ENCODE peak calls at places on chromosomes 12 and 14, in nine cellular contexts. One of them, this sample, is unnamed.

GRCh38 chr14:103151270-103151933 is 28.1 kb downstream of the TNFAIP2 start:
- DNase-seq in cardiac muscle cell: no peak
- DNase-seq in epithelial cell of proximal tubule: no peak
- DNase-seq in transverse colon: no peak
- DNase-seq in OCI-LY7: no peak
- DNase-seq in A549: no peak
- DNase-seq in AG04450: no peak
- DNase-seq in IMR-90: no peak
- DNase-seq in CD8-positive, alpha-beta T cell: no peak
- DNase-seq in this sample: no peak

GRCh38 chr14:59321184-59321952 is 132.9 kb downstream of the DAAM1 start:
- DNase-seq in transverse colon: no peak
- DNase-seq in A549: no peak
- DNase-seq in AG04450: no peak
- DNase-seq in epithelial cell of proximal tubule: no peak
- DNase-seq in OCI-LY7: no peak
- DNase-seq in CD8-positive, alpha-beta T cell: no peak
- DNase-seq in IMR-90: peak
- DNase-seq in cardiac muscle cell: peak
- DNase-seq in this sample: peak

GRCh38 chr12:108833355-108833733 is 24.0 kb downstream of the SSH1 start:
- DNase-seq in cardiac muscle cell: peak
- DNase-seq in epithelial cell of proximal tubule: no peak
- DNase-seq in IMR-90: peak
- DNase-seq in A549: peak
- DNase-seq in CD8-positive, alpha-beta T cell: no peak
- DNase-seq in OCI-LY7: no peak
- DNase-seq in AG04450: no peak
- DNase-seq in transverse colon: no peak
- DNase-seq in this sample: peak

GRCh38 chr14:99229654-99230215 is 42.3 kb downstream of the BCL11B start:
- DNase-seq in A549: no peak
- DNase-seq in CD8-positive, alpha-beta T cell: peak
- DNase-seq in IMR-90: no peak
- DNase-seq in cardiac muscle cell: no peak
- DNase-seq in transverse colon: no peak
- DNase-seq in AG04450: no peak
- DNase-seq in OCI-LY7: no peak
- DNase-seq in epithelial cell of proximal tubule: no peak
- DNase-seq in this sample: no peak

GRCh38 chr14:54025661-54026060 is 69.0 kb upstream of the BMP4 start:
- DNase-seq in AG04450: no peak
- DNase-seq in IMR-90: peak
- DNase-seq in A549: peak
- DNase-seq in epithelial cell of proximal tubule: peak
- DNase-seq in CD8-positive, alpha-beta T cell: no peak
- DNase-seq in transverse colon: no peak
- DNase-seq in cardiac muscle cell: no peak
- DNase-seq in OCI-LY7: peak
- DNase-seq in this sample: peak

GRCh38 chr14:56189306-56189705 is 71.1 kb downstream of the PELI2 start:
- DNase-seq in A549: peak
- DNase-seq in epithelial cell of proximal tubule: peak
- DNase-seq in IMR-90: peak
- DNase-seq in OCI-LY7: no peak
- DNase-seq in cardiac muscle cell: no peak
- DNase-seq in transverse colon: no peak
- DNase-seq in CD8-positive, alpha-beta T cell: no peak
- DNase-seq in AG04450: peak
- DNase-seq in this sample: peak

GRCh38 chr12:104521731-104522130 is 65.0 kb downstream of the CHST11 start:
- DNase-seq in OCI-LY7: no peak
- DNase-seq in CD8-positive, alpha-beta T cell: no peak
- DNase-seq in cardiac muscle cell: no peak
- DNase-seq in IMR-90: peak
- DNase-seq in A549: no peak
- DNase-seq in transverse colon: no peak
- DNase-seq in AG04450: no peak
- DNase-seq in epithelial cell of proximal tubule: no peak
- DNase-seq in this sample: no peak

GRCh38 chr14:32507029-32507984 is 178.2 kb downstream of the AKAP6 start:
- DNase-seq in OCI-LY7: no peak
- DNase-seq in AG04450: peak
- DNase-seq in transverse colon: no peak
- DNase-seq in epithelial cell of proximal tubule: peak
- DNase-seq in CD8-positive, alpha-beta T cell: no peak
- DNase-seq in A549: peak
- DNase-seq in IMR-90: peak
- DNase-seq in cardiac muscle cell: no peak
- DNase-seq in this sample: peak

GRCh38 chr14:101037021-101037817 is 133.7 kb upstream of the RTL1 start:
- DNase-seq in cardiac muscle cell: no peak
- DNase-seq in AG04450: no peak
- DNase-seq in epithelial cell of proximal tubule: no peak
- DNase-seq in IMR-90: no peak
- DNase-seq in A549: no peak
- DNase-seq in CD8-positive, alpha-beta T cell: no peak
- DNase-seq in transverse colon: no peak
- DNase-seq in OCI-LY7: no peak
- DNase-seq in this sample: no peak

GRCh38 chr12:52836042-52836466 is 1.9 kb upstream of the KRT79 start:
- DNase-seq in AG04450: no peak
- DNase-seq in IMR-90: peak
- DNase-seq in A549: no peak
- DNase-seq in epithelial cell of proximal tubule: no peak
- DNase-seq in CD8-positive, alpha-beta T cell: peak
- DNase-seq in OCI-LY7: no peak
- DNase-seq in cardiac muscle cell: no peak
- DNase-seq in transverse colon: no peak
- DNase-seq in this sample: no peak

GRCh38 chr12:47403681-47404080 is 302.1 kb downstream of the RPAP3 start:
- DNase-seq in IMR-90: no peak
- DNase-seq in AG04450: no peak
- DNase-seq in cardiac muscle cell: no peak
- DNase-seq in epithelial cell of proximal tubule: no peak
- DNase-seq in A549: no peak
- DNase-seq in transverse colon: no peak
- DNase-seq in OCI-LY7: no peak
- DNase-seq in CD8-positive, alpha-beta T cell: no peak
- DNase-seq in this sample: no peak

GRCh38 chr14:70289138-70289537 is 70.3 kb downstream of the COX16 start:
- DNase-seq in OCI-LY7: no peak
- DNase-seq in IMR-90: no peak
- DNase-seq in cardiac muscle cell: no peak
- DNase-seq in epithelial cell of proximal tubule: no peak
- DNase-seq in A549: no peak
- DNase-seq in transverse colon: no peak
- DNase-seq in AG04450: no peak
- DNase-seq in CD8-positive, alpha-beta T cell: peak
- DNase-seq in this sample: no peak

GRCh38 chr12:94973202-94973601 is 30.3 kb downstream of the NDUFA12 start:
- DNase-seq in IMR-90: peak
- DNase-seq in OCI-LY7: peak
- DNase-seq in AG04450: peak
- DNase-seq in A549: no peak
- DNase-seq in epithelial cell of proximal tubule: no peak
- DNase-seq in transverse colon: no peak
- DNase-seq in CD8-positive, alpha-beta T cell: no peak
- DNase-seq in cardiac muscle cell: peak
- DNase-seq in this sample: peak

GRCh38 chr14:94481468-94482131 is 5.6 kb upstream of the SERPINA9 start:
- DNase-seq in epithelial cell of proximal tubule: peak
- DNase-seq in transverse colon: no peak
- DNase-seq in AG04450: no peak
- DNase-seq in IMR-90: peak
- DNase-seq in OCI-LY7: no peak
- DNase-seq in cardiac muscle cell: no peak
- DNase-seq in A549: no peak
- DNase-seq in CD8-positive, alpha-beta T cell: no peak
- DNase-seq in this sample: no peak

GRCh38 chr12:103748002-103748401 is 93.0 kb downstream of the NT5DC3 start:
- DNase-seq in transverse colon: no peak
- DNase-seq in OCI-LY7: no peak
- DNase-seq in A549: no peak
- DNase-seq in cardiac muscle cell: no peak
- DNase-seq in IMR-90: no peak
- DNase-seq in AG04450: no peak
- DNase-seq in CD8-positive, alpha-beta T cell: no peak
- DNase-seq in epithelial cell of proximal tubule: no peak
- DNase-seq in this sample: no peak

GRCh38 chr12:50625029-50625875 is 120.5 kb downstream of the DIP2B start:
- DNase-seq in AG04450: no peak
- DNase-seq in OCI-LY7: peak
- DNase-seq in epithelial cell of proximal tubule: no peak
- DNase-seq in transverse colon: no peak
- DNase-seq in CD8-positive, alpha-beta T cell: no peak
- DNase-seq in A549: no peak
- DNase-seq in cardiac muscle cell: no peak
- DNase-seq in IMR-90: no peak
- DNase-seq in this sample: no peak

GRCh38 chr12:92312463-92312970 is 166.9 kb upstream of the BTG1 start:
- DNase-seq in IMR-90: no peak
- DNase-seq in A549: no peak
- DNase-seq in transverse colon: no peak
- DNase-seq in OCI-LY7: no peak
- DNase-seq in AG04450: no peak
- DNase-seq in CD8-positive, alpha-beta T cell: no peak
- DNase-seq in epithelial cell of proximal tubule: no peak
- DNase-seq in cardiac muscle cell: no peak
- DNase-seq in this sample: no peak

GRCh38 chr12:117012189-117012805 is 86.9 kb downstream of the TESC start:
- DNase-seq in epithelial cell of proximal tubule: no peak
- DNase-seq in A549: no peak
- DNase-seq in CD8-positive, alpha-beta T cell: no peak
- DNase-seq in cardiac muscle cell: no peak
- DNase-seq in OCI-LY7: no peak
- DNase-seq in IMR-90: peak
- DNase-seq in AG04450: no peak
- DNase-seq in transverse colon: no peak
- DNase-seq in this sample: peak

GRCh38 chr12:5030066-5030465 is 13.6 kb upstream of the KCNA5 start:
- DNase-seq in CD8-positive, alpha-beta T cell: no peak
- DNase-seq in cardiac muscle cell: no peak
- DNase-seq in A549: no peak
- DNase-seq in OCI-LY7: no peak
- DNase-seq in IMR-90: no peak
- DNase-seq in transverse colon: no peak
- DNase-seq in AG04450: no peak
- DNase-seq in epithelial cell of proximal tubule: no peak
- DNase-seq in this sample: no peak

GRCh38 chr12:94762259-94762942 is 112.0 kb upstream of the TMCC3 start:
- DNase-seq in OCI-LY7: peak
- DNase-seq in A549: no peak
- DNase-seq in CD8-positive, alpha-beta T cell: no peak
- DNase-seq in cardiac muscle cell: no peak
- DNase-seq in AG04450: no peak
- DNase-seq in epithelial cell of proximal tubule: no peak
- DNase-seq in transverse colon: no peak
- DNase-seq in IMR-90: no peak
- DNase-seq in this sample: no peak

GRCh38 chr12:120844768-120845449 is 59.2 kb downstream of the SPPL3 start:
- DNase-seq in AG04450: no peak
- DNase-seq in epithelial cell of proximal tubule: no peak
- DNase-seq in cardiac muscle cell: no peak
- DNase-seq in IMR-90: no peak
- DNase-seq in A549: no peak
- DNase-seq in OCI-LY7: no peak
- DNase-seq in CD8-positive, alpha-beta T cell: no peak
- DNase-seq in transverse colon: no peak
- DNase-seq in this sample: no peak
- H3K4me3 ChIP-seq in AG04450: no peak
- H3K4me3 ChIP-seq in epithelial cell of proximal tubule: no peak
- H3K4me3 ChIP-seq in cardiac muscle cell: no peak
- H3K4me3 ChIP-seq in IMR-90: no peak
- H3K4me3 ChIP-seq in A549: no peak
- H3K4me3 ChIP-seq in OCI-LY7: no peak
- H3K4me3 ChIP-seq in CD8-positive, alpha-beta T cell: no peak
- H3K4me3 ChIP-seq in transverse colon: no peak
- H3K4me3 ChIP-seq in this sample: no peak

DNA sequence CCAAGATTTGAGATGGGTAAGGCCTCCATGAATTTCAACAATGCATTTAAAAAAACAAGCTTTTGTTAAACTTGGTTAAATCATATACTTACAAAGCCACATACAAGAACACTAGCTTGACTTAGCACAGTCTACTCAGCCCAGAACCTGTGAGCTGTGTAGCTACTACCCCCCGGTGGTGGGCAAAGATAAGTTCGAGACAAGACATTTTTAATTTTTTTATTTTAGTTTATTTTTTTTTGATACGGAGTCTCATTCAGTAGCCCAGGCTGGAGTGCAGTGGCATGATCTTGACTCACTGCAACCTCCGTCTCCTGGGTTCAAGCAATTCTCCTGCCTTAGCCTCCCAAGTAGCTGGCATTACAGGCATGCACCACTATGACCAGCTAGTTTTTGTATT is 3.7 kb upstream of the NECAP1 start:
- DNase-seq in CD8-positive, alpha-beta T cell: peak
- DNase-seq in cardiac muscle cell: peak
- DNase-seq in epithelial cell of proximal tubule: peak
- DNase-seq in OCI-LY7: peak
- DNase-seq in transverse colon: peak
- DNase-seq in AG04450: peak
- DNase-seq in A549: no peak
- DNase-seq in IMR-90: peak
- DNase-seq in this sample: peak
- TF ChIP-seq CTCF in CD8-positive, alpha-beta T cell: peak
- TF ChIP-seq CTCF in cardiac muscle cell: peak
- TF ChIP-seq CTCF in epithelial cell of proximal tubule: peak
- TF ChIP-seq CTCF in OCI-LY7: peak
- TF ChIP-seq CTCF in transverse colon: peak
- TF ChIP-seq CTCF in AG04450: peak
- TF ChIP-seq CTCF in A549: peak
- TF ChIP-seq CTCF in IMR-90: peak
- TF ChIP-seq CTCF in this sample: peak

DNA sequence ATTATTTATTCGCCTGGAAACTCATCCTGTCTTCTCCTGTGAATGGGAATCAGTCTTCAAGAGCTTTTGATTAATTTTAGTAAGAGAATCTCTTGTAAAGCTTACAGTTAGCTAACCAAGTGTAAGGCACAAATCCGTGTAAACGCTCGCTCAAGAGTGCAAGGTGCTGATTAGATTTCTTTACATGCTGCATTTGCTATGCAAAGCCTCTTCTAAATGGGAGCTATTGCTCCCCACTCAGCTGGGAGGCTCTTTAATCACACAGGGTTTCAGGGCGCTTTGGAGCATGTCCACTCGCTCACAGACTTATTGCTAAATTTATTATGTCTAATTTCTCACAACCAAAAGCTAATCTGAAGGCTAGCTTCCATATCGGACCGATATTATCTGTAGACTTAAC is 5.0 kb downstream of the FLRT2 start:
- DNase-seq in cardiac muscle cell: no peak
- DNase-seq in transverse colon: no peak
- DNase-seq in CD8-positive, alpha-beta T cell: no peak
- DNase-seq in IMR-90: no peak
- DNase-seq in AG04450: no peak
- DNase-seq in epithelial cell of proximal tubule: no peak
- DNase-seq in OCI-LY7: no peak
- DNase-seq in A549: no peak
- DNase-seq in this sample: no peak
- H3K4me3 ChIP-seq in cardiac muscle cell: peak
- H3K4me3 ChIP-seq in transverse colon: peak
- H3K4me3 ChIP-seq in CD8-positive, alpha-beta T cell: no peak
- H3K4me3 ChIP-seq in IMR-90: peak
- H3K4me3 ChIP-seq in AG04450: peak
- H3K4me3 ChIP-seq in epithelial cell of proximal tubule: no peak
- H3K4me3 ChIP-seq in OCI-LY7: no peak
- H3K4me3 ChIP-seq in A549: no peak
- H3K4me3 ChIP-seq in this sample: peak

GRCh38 chr14:74500417-74501134 is 7.0 kb downstream of the ISCA2 start:
- DNase-seq in A549: no peak
- DNase-seq in OCI-LY7: no peak
- DNase-seq in cardiac muscle cell: no peak
- DNase-seq in epithelial cell of proximal tubule: no peak
- DNase-seq in transverse colon: no peak
- DNase-seq in CD8-positive, alpha-beta T cell: no peak
- DNase-seq in IMR-90: no peak
- DNase-seq in AG04450: no peak
- DNase-seq in this sample: no peak
- TF ChIP-seq CTCF in A549: no peak
- TF ChIP-seq CTCF in OCI-LY7: no peak
- TF ChIP-seq CTCF in cardiac muscle cell: no peak
- TF ChIP-seq CTCF in epithelial cell of proximal tubule: no peak
- TF ChIP-seq CTCF in transverse colon: no peak
- TF ChIP-seq CTCF in CD8-positive, alpha-beta T cell: no peak
- TF ChIP-seq CTCF in IMR-90: no peak
- TF ChIP-seq CTCF in AG04450: no peak
- TF ChIP-seq CTCF in this sample: no peak